ENCODE peak calls at places on chromosomes 6 and 20, in six cellular contexts. U, M, W, E, H and J are unnamed samples.

GRCh38 chr6:105896821-105897095 is 189.4 kb upstream of the PRDM1 start:
- DNase-seq in H (no peak), M (no peak), W (peak; percentile 68), E (no peak), U (no peak), J (no peak)

GRCh38 chr6:150142657-150143501 is at the start of gene PPP1R14C:
- DNase-seq in H (no peak), M (peak; percentile 79), U (peak; percentile 60), W (no peak), E (no peak), J (no peak)

GRCh38 chr6:10190042-10190441 is 224.8 kb downstream of the TFAP2A start:
- DNase-seq in W (no peak), U (no peak), E (no peak), M (no peak), H (no peak), J (no peak)

GRCh38 chr6:128249429-128249828 is 271.0 kb downstream of the PTPRK start:
- DNase-seq in W (no peak), H (no peak), E (no peak), M (no peak), U (no peak), J (no peak)

GRCh38 chr6:138258197-138258596 is 39.9 kb upstream of the PBOV1 start:
- DNase-seq in H (no peak), U (no peak), E (no peak), M (no peak), W (no peak), J (no peak)

GRCh38 chr6:63121166-63121565 is 90.1 kb upstream of the FKBP1C start:
- DNase-seq in W (no peak), E (no peak), U (no peak), H (no peak), M (no peak), J (no peak)

GRCh38 chr20:51128198-51128597 is 105.3 kb upstream of the KCNG1 start:
- DNase-seq in H (no peak), E (peak; percentile 91), U (no peak), W (no peak), M (no peak), J (peak; percentile 3)

GRCh38 chr6:42228305-42228704 is 10.6 kb upstream of the MRPS10 start:
- DNase-seq in E (no peak), W (no peak), U (no peak), M (no peak), H (no peak), J (no peak)

GRCh38 chr6:71333700-71334099 is 45.1 kb downstream of the OGFRL1 start:
- DNase-seq in E (peak; percentile 92), H (no peak), W (no peak), M (no peak), U (no peak), J (no peak)

GRCh38 chr20:52104546-52105044 is 87.0 kb downstream of the ZFP64 start:
- DNase-seq in H (no peak), U (no peak), E (no peak), M (peak; percentile 52), W (no peak), J (no peak)

GRCh38 chr6:133242761-133243590 is 1.8 kb downstream of the EYA4 start:
- DNase-seq in H (no peak), E (peak; percentile 45), U (no peak), W (no peak), M (peak; percentile 30), J (no peak)

GRCh38 chr20:32465092-32465900 is 107.2 kb downstream of the ASXL1 start:
- DNase-seq in E (peak; percentile 57), M (no peak), H (no peak), W (no peak), U (no peak), J (no peak)

GRCh38 chr20:13817342-13817741 is 32.5 kb downstream of the NDUFAF5 start:
- DNase-seq in M (no peak), W (no peak), H (no peak), E (peak; percentile 73), U (no peak), J (no peak)

GRCh38 chr6:113819169-113819830 is 37.8 kb upstream of the MARCKS start:
- DNase-seq in U (no peak), H (no peak), E (no peak), M (no peak), W (peak; percentile 30), J (no peak)

GRCh38 chr20:62614961-62615680 is 27.2 kb upstream of the SLCO4A1 start:
- DNase-seq in E (no peak), M (no peak), U (no peak), H (no peak), W (no peak), J (no peak)

GRCh38 chr6:116847234-116847633 is 18.4 kb upstream of the GPRC6A start:
- DNase-seq in W (no peak), H (no peak), U (peak; percentile 76), E (peak; percentile 36), M (peak; percentile 54), J (no peak)

GRCh38 chr6:116268589-116269293 is 11.0 kb downstream of the TSPYL1 start:
- DNase-seq in U (peak; percentile 88), W (peak; percentile 51), E (peak; percentile 89), M (peak; percentile 65), H (no peak), J (no peak)

GRCh38 chr6:36986704-36987047 is 680 bp upstream of the MTCH1 start:
- DNase-seq in W (no peak), E (no peak), U (no peak), M (no peak), H (no peak), J (no peak)

GRCh38 chr6:2030682-2031244 is 214.6 kb downstream of the GMDS start:
- DNase-seq in W (peak; percentile 43), M (no peak), U (no peak), E (no peak), H (no peak), J (no peak)

GRCh38 chr6:162468326-162468725 is 259.2 kb downstream of the PRKN start:
- DNase-seq in E (no peak), W (no peak), U (no peak), H (no peak), M (no peak), J (no peak)

GRCh38 chr6:27839303-27840081 is 72.7 kb downstream of the OR2B2 start:
- DNase-seq in U (peak; percentile 57), H (no peak), E (peak; percentile 92), W (peak; percentile 28), M (peak; percentile 16), J (no peak)

GRCh38 chr6:107701231-107701630 is 122.9 kb downstream of the SCML4 start:
- DNase-seq in E (no peak), U (no peak), H (no peak), W (no peak), M (no peak), J (no peak)

GRCh38 chr20:41299899-41300298 is 17.6 kb downstream of the ZHX3 start:
- DNase-seq in E (peak; percentile 25), M (no peak), W (no peak), U (no peak), H (no peak), J (no peak)

GRCh38 chr6:105611606-105612005 is 208.7 kb upstream of the PREP start:
- DNase-seq in M (no peak), H (no peak), W (no peak), E (no peak), U (no peak), J (no peak)

GRCh38 chr6:46575530-46575929 is 77.1 kb downstream of the CYP39A1 start:
- DNase-seq in U (no peak), E (no peak), H (no peak), M (no peak), W (no peak), J (no peak)

GRCh38 chr6:14932485-14933178 is 313.2 kb upstream of the JARID2 start:
- DNase-seq in H (no peak), U (no peak), W (no peak), E (no peak), M (no peak), J (no peak)

GRCh38 chr6:11366934-11367637 is 134.6 kb upstream of the NEDD9 start:
- DNase-seq in H (no peak), E (peak; percentile 47), M (no peak), W (no peak), U (no peak), J (no peak)

GRCh38 chr6:111118816-111119215 is 31.5 kb downstream of the SLC16A10 start:
- DNase-seq in U (no peak), W (no peak), M (no peak), E (no peak), H (no peak), J (no peak)